ENCODE peak calls at places on chromosome 10, in eight cellular contexts. W is WTC11, B is breast epithelium, T is GM12865, Z is neural crest cell, N is GM20000, P is adrenal gland, O is HFFc6. S is an unnamed sample.

GRCh38 chr10:43037942-43038782 is 38.7 kb upstream of the RET start:
- DNase-seq in W (no peak), P (no peak), N (no peak), Z (no peak), B (no peak), T (no peak), O (no peak), S (no peak)

GRCh38 chr10:130403153-130403890 is 267.1 kb downstream of the GLRX3 start:
- DNase-seq in N (no peak), O (no peak), P (no peak), Z (no peak), W (no peak), B (no peak), T (no peak), S (no peak)

GRCh38 chr10:52063159-52063558 is 250.9 kb upstream of the DKK1 start:
- DNase-seq in T (no peak), N (no peak), W (no peak), O (no peak), P (no peak), B (no peak), Z (no peak), S (no peak)

GRCh38 chr10:89789188-89789587 is 87.8 kb downstream of the KIF20B start:
- DNase-seq in B (no peak), N (no peak), P (no peak), T (no peak), O (no peak), Z (no peak), W (no peak), S (no peak)

GRCh38 chr10:100819424-100819823 is 74.0 kb downstream of the PAX2 start:
- DNase-seq in N (no peak), Z (no peak), P (no peak), W (no peak), T (no peak), B (no peak), O (no peak), S (no peak)

GRCh38 chr10:69842932-69843331 is 41.2 kb downstream of the COL13A1 start:
- DNase-seq in N (no peak), B (no peak), Z (no peak), T (no peak), W (no peak), P (no peak), O (no peak), S (no peak)

GRCh38 chr10:102540023-102540422 is 36.3 kb downstream of the SUFU start:
- DNase-seq in O (peak), Z (no peak), P (no peak), T (peak), N (peak), B (no peak), W (no peak), S (peak)

GRCh38 chr10:101938316-101939272 is 95.0 kb upstream of the KCNIP2 start:
- DNase-seq in T (no peak), B (no peak), P (peak), O (peak), W (no peak), N (no peak), Z (no peak), S (no peak)

GRCh38 chr10:78267070-78267469 is 233.4 kb downstream of the RPS24 start:
- DNase-seq in W (no peak), P (peak), N (no peak), Z (no peak), T (no peak), B (no peak), O (peak), S (no peak)

GRCh38 chr10:122588381-122588780 is 27.8 kb downstream of the DMBT1 start:
- DNase-seq in P (no peak), B (no peak), W (no peak), T (no peak), Z (no peak), N (no peak), O (no peak), S (no peak)

GRCh38 chr10:72291019-72291532 is 17.4 kb downstream of the DDIT4 start:
- DNase-seq in P (no peak), B (no peak), T (no peak), W (no peak), N (no peak), Z (no peak), O (no peak), S (peak)

GRCh38 chr10:103757531-103758293 is 97.7 kb downstream of the SH3PXD2A start:
- DNase-seq in N (no peak), B (no peak), O (peak), W (peak), Z (no peak), P (peak), T (no peak), S (no peak)

DNA sequence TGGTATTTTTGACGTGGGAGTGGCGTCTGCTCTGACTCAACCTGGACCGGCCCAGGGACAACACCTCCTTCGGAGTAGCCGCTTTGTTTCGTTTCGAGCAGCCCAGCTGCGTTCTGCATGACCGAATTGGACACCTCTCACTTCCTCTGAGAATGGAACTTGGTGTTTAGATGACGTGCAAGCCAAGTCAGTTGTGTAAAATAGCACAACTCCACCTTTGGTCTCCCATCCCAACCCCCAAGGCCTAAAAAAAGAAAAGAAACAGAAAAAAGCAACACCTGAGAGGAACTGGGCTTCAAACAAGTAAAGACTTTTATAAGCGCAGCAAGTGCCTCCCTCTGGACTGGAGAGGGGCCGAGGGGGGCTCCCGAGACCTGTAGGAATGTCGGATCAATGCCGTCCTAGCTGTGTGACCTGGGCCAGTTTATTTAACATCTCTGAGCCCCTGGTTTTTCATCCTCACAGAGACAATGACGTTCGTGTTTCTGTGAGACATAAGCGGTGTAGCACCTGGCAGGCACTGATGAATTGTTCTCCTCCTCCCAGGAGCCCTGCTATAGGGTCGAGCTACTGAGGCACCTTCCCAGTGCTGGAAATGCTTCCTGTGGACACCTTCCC is 52.0 kb upstream of the SMNDC1 start:
- DNase-seq in T (peak), Z (no peak), W (no peak), N (peak), B (no peak), P (peak), O (no peak), S (peak)
- TF ChIP-seq CTCF in T (no peak), Z (no peak), W (no peak), N (no peak), B (no peak), P (no peak), O (no peak), S (no peak)

GRCh38 chr10:59833810-59834209 is 72.5 kb downstream of the CCDC6 start:
- DNase-seq in N (no peak), W (no peak), Z (no peak), T (peak), O (no peak), P (no peak), B (no peak), S (no peak)
- TF ChIP-seq CTCF in N (no peak), W (no peak), Z (no peak), T (no peak), O (no peak), P (no peak), B (no peak), S (no peak)

GRCh38 chr10:133350283-133350949 is 3.2 kb downstream of the PRAP1 start:
- DNase-seq in B (no peak), O (no peak), W (no peak), T (no peak), Z (no peak), N (no peak), P (no peak), S (no peak)

GRCh38 chr10:133349577-133350011 is 2.4 kb downstream of the PRAP1 start:
- DNase-seq in N (no peak), O (no peak), P (no peak), W (no peak), B (no peak), Z (no peak), T (no peak), S (no peak)

GRCh38 chr10:133353202-133353959 is 4.4 kb downstream of the FUOM start:
- DNase-seq in N (no peak), W (no peak), P (no peak), Z (no peak), O (no peak), T (no peak), B (no peak), S (no peak)

GRCh38 chr10:133350950-133351329 is 3.8 kb downstream of the PRAP1 start:
- DNase-seq in P (no peak), W (no peak), N (no peak), Z (no peak), T (no peak), O (no peak), B (no peak), S (no peak)

DNA sequence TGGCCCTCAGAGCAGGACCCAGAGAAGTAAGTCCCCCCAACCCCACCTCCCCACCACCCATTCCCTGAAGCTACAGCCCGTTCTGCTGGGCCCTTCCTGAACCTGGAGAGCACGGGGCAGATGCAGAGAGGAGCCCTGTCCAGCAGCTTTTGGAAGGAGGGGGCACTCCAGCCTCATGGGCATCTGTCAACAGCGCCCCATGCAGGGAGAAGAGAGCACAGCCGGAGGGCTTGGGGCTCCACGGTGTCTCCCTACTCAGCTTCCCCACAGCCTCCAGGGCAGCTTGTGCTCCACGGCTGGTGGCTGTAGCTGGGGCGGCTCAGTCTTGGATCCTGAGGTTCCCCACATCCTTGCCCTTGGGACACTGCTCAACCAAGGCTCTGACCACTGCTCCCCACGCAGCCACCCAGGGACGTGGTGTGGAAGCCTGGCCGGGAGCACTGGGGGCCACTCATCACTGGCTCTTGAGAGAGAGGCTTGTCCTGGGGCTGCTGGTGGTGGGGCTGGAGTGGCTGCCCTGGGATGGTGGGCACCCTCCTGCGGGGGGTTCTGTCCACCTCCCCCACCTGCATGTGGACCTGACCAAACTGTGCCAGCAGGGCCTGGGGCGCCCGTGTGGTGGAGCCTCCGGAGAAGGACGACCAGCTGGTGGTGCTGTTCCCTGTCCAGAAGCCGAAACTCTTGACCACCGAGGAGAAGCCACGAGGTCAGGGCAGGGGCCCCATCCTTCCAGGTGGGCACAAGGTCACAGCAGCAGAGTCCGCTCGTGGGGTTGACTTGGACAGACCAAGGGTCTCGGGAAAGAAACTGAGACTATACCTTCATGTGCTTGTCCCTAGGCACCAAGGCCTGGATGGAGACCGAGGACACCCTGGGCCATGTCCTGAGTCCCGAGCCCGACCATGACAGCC is 4.5 kb downstream of the PRAP1 start:
- DNase-seq in W (peak), N (no peak), Z (no peak), P (no peak), T (no peak), B (no peak), O (no peak), S (no peak)
- TF ChIP-seq CTCF in W (no peak), N (no peak), Z (no peak), P (no peak), T (no peak), B (no peak), O (peak), S (no peak)

GRCh38 chr10:113999520-113999919 is 44.1 kb upstream of the ADRB1 start:
- DNase-seq in W (no peak), N (no peak), B (no peak), T (no peak), P (no peak), Z (no peak), O (no peak), S (no peak)

GRCh38 chr10:113997428-113997827 is 46.2 kb upstream of the ADRB1 start:
- DNase-seq in N (no peak), O (no peak), P (peak), W (no peak), B (no peak), T (no peak), Z (no peak), S (no peak)

GRCh38 chr10:114000461-114000860 is 43.2 kb upstream of the ADRB1 start:
- DNase-seq in N (no peak), Z (no peak), B (no peak), W (no peak), P (no peak), O (no peak), T (no peak), S (no peak)

DNA sequence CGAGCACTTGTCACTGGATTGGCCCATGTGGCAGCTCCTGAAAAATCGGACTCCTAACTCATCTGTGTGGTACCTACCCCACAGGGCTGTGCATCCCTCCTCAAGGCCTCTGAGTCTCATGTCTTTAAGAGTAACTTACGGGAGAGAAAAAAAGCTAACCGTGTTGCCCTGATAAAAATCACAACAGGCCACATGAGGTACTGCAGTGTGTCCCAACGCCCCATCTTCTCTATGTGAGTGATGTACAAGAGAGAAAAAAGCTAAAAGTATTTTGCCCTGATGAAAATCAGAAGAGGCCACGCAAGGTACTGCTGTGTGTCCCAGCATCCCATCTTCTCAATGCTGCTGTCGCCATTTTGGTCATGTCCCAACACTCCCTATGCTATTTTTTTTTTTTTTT is 41.2 kb upstream of the ADRB1 start:
- DNase-seq in W (no peak), P (no peak), Z (no peak), T (no peak), N (no peak), O (no peak), B (no peak), S (no peak)
- TF ChIP-seq CTCF in W (no peak), P (no peak), Z (peak), T (no peak), N (no peak), O (peak), B (no peak), S (no peak)

DNA sequence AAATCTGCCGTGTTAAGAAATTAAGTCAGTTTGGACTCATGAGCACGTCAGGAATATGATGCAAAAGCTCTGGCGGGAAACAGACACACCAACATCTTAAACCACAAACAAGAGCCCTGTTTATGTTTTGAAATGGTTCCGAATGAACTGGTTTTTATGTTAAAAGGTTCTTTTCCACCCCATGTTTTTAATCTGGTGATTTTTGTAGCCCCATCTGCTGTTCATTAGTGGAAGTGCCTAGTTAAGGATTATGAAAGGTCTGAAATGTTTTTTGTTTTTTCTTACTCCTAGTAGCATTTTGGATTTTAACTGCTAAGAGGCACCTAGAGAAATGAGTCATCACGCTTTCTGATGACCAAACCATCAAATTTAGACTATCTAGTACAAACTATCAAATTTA is 404.1 kb upstream of the MKI67 start:
- DNase-seq in T (peak), N (no peak), W (no peak), Z (no peak), O (no peak), P (no peak), B (no peak), S (peak)
- TF ChIP-seq CTCF in T (peak), N (peak), W (peak), Z (peak), O (peak), P (no peak), B (no peak), S (peak)

S was measured in GM13976.